ENCODE peak calls at places on chromosomes 11 and 22, in seven cellular contexts. One of them, this sample, is unnamed.

GRCh38 chr22:35443790-35444684 is 44.1 kb downstream of the MCM5 start:
- DNase-seq in gastrocnemius medialis: no peak
- DNase-seq in HuH-7: no peak
- DNase-seq in NCI-H510A: no peak
- DNase-seq in type B pancreatic cell: no peak
- DNase-seq in neural crest cell: no peak
- DNase-seq in iris pigment epithelial cell: no peak
- DNase-seq in this sample: no peak

GRCh38 chr22:44586337-44586990 is 88.4 kb upstream of the RTL6 start:
- DNase-seq in HuH-7: no peak
- DNase-seq in NCI-H510A: peak; percentile 72
- DNase-seq in neural crest cell: no peak
- DNase-seq in gastrocnemius medialis: no peak
- DNase-seq in type B pancreatic cell: no peak
- DNase-seq in iris pigment epithelial cell: no peak
- DNase-seq in this sample: peak; percentile 56

GRCh38 chr11:31557991-31558390 is 48.4 kb downstream of the ELP4 start:
- DNase-seq in iris pigment epithelial cell: peak; percentile 20
- DNase-seq in neural crest cell: no peak
- DNase-seq in HuH-7: no peak
- DNase-seq in type B pancreatic cell: no peak
- DNase-seq in gastrocnemius medialis: no peak
- DNase-seq in NCI-H510A: no peak
- DNase-seq in this sample: no peak

GRCh38 chr22:20239063-20239950 is 28.8 kb downstream of the RTN4R start:
- DNase-seq in NCI-H510A: no peak
- DNase-seq in gastrocnemius medialis: no peak
- DNase-seq in type B pancreatic cell: no peak
- DNase-seq in neural crest cell: no peak
- DNase-seq in HuH-7: no peak
- DNase-seq in iris pigment epithelial cell: peak; percentile 31
- DNase-seq in this sample: no peak

GRCh38 chr22:41827671-41828070 is 5.2 kb upstream of the SREBF2 start:
- DNase-seq in iris pigment epithelial cell: no peak
- DNase-seq in gastrocnemius medialis: peak; percentile 46
- DNase-seq in type B pancreatic cell: no peak
- DNase-seq in HuH-7: no peak
- DNase-seq in NCI-H510A: no peak
- DNase-seq in neural crest cell: no peak
- DNase-seq in this sample: no peak

GRCh38 chr22:50403701-50404101 is 60.6 kb downstream of the PPP6R2 start:
- DNase-seq in NCI-H510A: no peak
- DNase-seq in gastrocnemius medialis: peak; percentile 50
- DNase-seq in HuH-7: no peak
- DNase-seq in iris pigment epithelial cell: no peak
- DNase-seq in type B pancreatic cell: no peak
- DNase-seq in neural crest cell: no peak
- DNase-seq in this sample: peak; percentile 82

GRCh38 chr11:10885703-10886363 is 28.0 kb upstream of the ZBED5 start:
- DNase-seq in gastrocnemius medialis: no peak
- DNase-seq in type B pancreatic cell: no peak
- DNase-seq in HuH-7: no peak
- DNase-seq in NCI-H510A: no peak
- DNase-seq in neural crest cell: no peak
- DNase-seq in iris pigment epithelial cell: peak; percentile 65
- DNase-seq in this sample: no peak

GRCh38 chr11:110389946-110390345 is 39.8 kb upstream of the FDX1 start:
- DNase-seq in neural crest cell: no peak
- DNase-seq in gastrocnemius medialis: no peak
- DNase-seq in iris pigment epithelial cell: no peak
- DNase-seq in type B pancreatic cell: no peak
- DNase-seq in NCI-H510A: no peak
- DNase-seq in HuH-7: no peak
- DNase-seq in this sample: no peak

This sample was measured in sigmoid colon.